ENCODE peak calls at places on chromosomes 13 and 19, in eight cellular contexts. D is activated CD4-positive, CD25-positive, alpha-beta regulatory T cell; Z is AG10803; P is SJSA1; Q is globus pallidus; B is T-helper 2 cell; E is aorta; H is CD8-positive, alpha-beta T cell. F is an unnamed sample.

GRCh38 chr19:46913852-46914430 is 53.1 kb downstream of the ARHGAP35 start:
- DNase-seq in D (no peak), Z (peak; percentile 69), P (peak; percentile 72), Q (no peak), B (no peak), E (no peak), H (no peak), F (no peak)

GRCh38 chr13:63586467-63586866 is 2170.8 kb upstream of the PCDH20 start:
- DNase-seq in D (no peak), Z (no peak), P (no peak), Q (no peak), B (no peak), E (no peak), H (no peak), F (no peak)

GRCh38 chr19:18832331-18833140 is 777 bp downstream of the UPF1 start:
- DNase-seq in D (peak; percentile 46), Z (peak; percentile 25), P (peak; percentile 42), Q (no peak), B (no peak), E (no peak), H (no peak), F (peak; percentile 58)

GRCh38 chr19:1774999-1775772 is 21.9 kb downstream of the ONECUT3 start:
- DNase-seq in D (no peak), Z (no peak), P (no peak), Q (no peak), B (no peak), E (no peak), H (no peak), F (no peak)

GRCh38 chr19:31220540-31220939 is 128.7 kb downstream of the TSHZ3 start:
- DNase-seq in D (no peak), Z (no peak), P (no peak), Q (peak; percentile 7), B (no peak), E (no peak), H (no peak), F (no peak)

GRCh38 chr13:91369432-91369831 is 21.9 kb downstream of the MIR17HG start:
- DNase-seq in D (no peak), Z (peak; percentile 15), P (peak; percentile 24), Q (no peak), B (no peak), E (no peak), H (no peak), F (no peak)

GRCh38 chr13:35894636-35895035 is 236.5 kb downstream of the DCLK1 start:
- DNase-seq in D (no peak), Z (no peak), P (no peak), Q (no peak), B (no peak), E (no peak), H (no peak), F (no peak)

GRCh38 chr19:14536926-14537692 is 7.7 kb downstream of the TECR start:
- DNase-seq in D (no peak), Z (peak; percentile 40), P (no peak), Q (no peak), B (no peak), E (peak; percentile 82), H (peak; percentile 49), F (peak; percentile 79)

GRCh38 chr19:54254195-54254906 is 2.7 kb downstream of the LILRB5 start:
- DNase-seq in D (no peak), Z (no peak), P (no peak), Q (no peak), B (no peak), E (no peak), H (no peak), F (no peak)

GRCh38 chr13:101398191-101398590 is 18.1 kb downstream of the NALCN start:
- DNase-seq in D (no peak), Z (peak; percentile 66), P (no peak), Q (no peak), B (no peak), E (no peak), H (no peak), F (no peak)

GRCh38 chr19:31416548-31416947 is 67.3 kb upstream of the TSHZ3 start:
- DNase-seq in D (no peak), Z (no peak), P (no peak), Q (no peak), B (no peak), E (no peak), H (no peak), F (no peak)

GRCh38 chr19:4547303-4548237 is 7.7 kb upstream of the LRG1 start:
- DNase-seq in D (no peak), Z (no peak), P (no peak), Q (no peak), B (no peak), E (no peak), H (no peak), F (no peak)

GRCh38 chr13:91647361-91647970 is 249.0 kb downstream of the GPC5 start:
- DNase-seq in D (no peak), Z (no peak), P (peak; percentile 0), Q (no peak), B (no peak), E (no peak), H (no peak), F (peak; percentile 37)

GRCh38 chr13:50629497-50629896 is 214.0 kb downstream of the DLEU7 start:
- DNase-seq in D (no peak), Z (no peak), P (no peak), Q (no peak), B (no peak), E (no peak), H (no peak), F (no peak)

GRCh38 chr13:46604226-46604968 is 51.4 kb downstream of the LRCH1 start:
- DNase-seq in D (no peak), Z (no peak), P (no peak), Q (no peak), B (no peak), E (no peak), H (no peak), F (no peak)

GRCh38 chr13:112722433-112723250 is 32.8 kb downstream of the ATP11A start:
- DNase-seq in D (no peak), Z (peak; percentile 31), P (peak; percentile 39), Q (no peak), B (no peak), E (no peak), H (no peak), F (peak; percentile 75)

GRCh38 chr19:11446652-11447301 is 11.3 kb downstream of the PRKCSH start:
- DNase-seq in D (peak; percentile 22), Z (no peak), P (peak; percentile 22), Q (peak; percentile 92), B (no peak), E (peak; percentile 70), H (peak; percentile 57), F (peak; percentile 67)

GRCh38 chr13:80473695-80474094 is 132.8 kb upstream of the SPRY2 start:
- DNase-seq in D (no peak), Z (no peak), P (peak; percentile 69), Q (no peak), B (no peak), E (no peak), H (no peak), F (no peak)

GRCh38 chr19:37007587-37008220 is 70.5 kb upstream of the ZNF420 start:
- DNase-seq in D (no peak), Z (peak; percentile 43), P (no peak), Q (no peak), B (peak; percentile 10), E (peak; percentile 58), H (peak; percentile 17), F (peak; percentile 89)

GRCh38 chr13:21033866-21034601 is 27.4 kb downstream of the LATS2 start:
- DNase-seq in D (no peak), Z (peak; percentile 75), P (peak; percentile 38), Q (no peak), B (no peak), E (no peak), H (no peak), F (no peak)

GRCh38 chr13:79528759-79529191 is 47.8 kb downstream of the NDFIP2 start:
- DNase-seq in D (no peak), Z (no peak), P (no peak), Q (no peak), B (no peak), E (no peak), H (no peak), F (no peak)

GRCh38 chr13:112346173-112346898 is 29.8 kb upstream of the SPACA7 start:
- DNase-seq in D (no peak), Z (no peak), P (no peak), Q (no peak), B (no peak), E (no peak), H (no peak), F (no peak)

GRCh38 chr13:50387124-50387581 is 371.9 kb downstream of the KCNRG start:
- DNase-seq in D (peak; percentile 3), Z (peak; percentile 40), P (no peak), Q (peak; percentile 67), B (peak; percentile 4), E (no peak), H (peak; percentile 23), F (peak; percentile 76)

F was measured in Right ventricle myocardium superior.